ENCODE peak calls at places on chromosomes 3 and 15, in ten cellular contexts. One of them, this sample, is unnamed.

GRCh38 chr3:9204253-9205005 is 45.0 kb downstream of the SRGAP3 start:
- DNase-seq in colonic mucosa: no peak
- DNase-seq in coronary artery: no peak
- DNase-seq in HCT116: no peak
- DNase-seq in small intestine: peak
- DNase-seq in GM23338: peak
- DNase-seq in right cardiac atrium: no peak
- DNase-seq in left lung: no peak
- DNase-seq in effector memory CD4-positive, alpha-beta T cell: no peak
- DNase-seq in MM.1S: no peak
- DNase-seq in this sample: no peak

GRCh38 chr15:85551221-85551832 is 170.9 kb downstream of the AKAP13 start:
- DNase-seq in colonic mucosa: no peak
- DNase-seq in coronary artery: no peak
- DNase-seq in HCT116: no peak
- DNase-seq in small intestine: no peak
- DNase-seq in GM23338: no peak
- DNase-seq in right cardiac atrium: no peak
- DNase-seq in left lung: no peak
- DNase-seq in effector memory CD4-positive, alpha-beta T cell: no peak
- DNase-seq in MM.1S: no peak
- DNase-seq in this sample: no peak

GRCh38 chr15:69597061-69597592 is 144.5 kb downstream of the RPLP1 start:
- DNase-seq in colonic mucosa: no peak
- DNase-seq in coronary artery: no peak
- DNase-seq in HCT116: no peak
- DNase-seq in small intestine: no peak
- DNase-seq in GM23338: no peak
- DNase-seq in right cardiac atrium: no peak
- DNase-seq in left lung: no peak
- DNase-seq in effector memory CD4-positive, alpha-beta T cell: no peak
- DNase-seq in MM.1S: no peak
- DNase-seq in this sample: no peak

GRCh38 chr15:84001655-84002054 is 233.9 kb upstream of the GOLGA6L4 start:
- DNase-seq in colonic mucosa: no peak
- DNase-seq in coronary artery: no peak
- DNase-seq in HCT116: no peak
- DNase-seq in small intestine: no peak
- DNase-seq in GM23338: no peak
- DNase-seq in right cardiac atrium: no peak
- DNase-seq in left lung: no peak
- DNase-seq in effector memory CD4-positive, alpha-beta T cell: no peak
- DNase-seq in MM.1S: no peak
- DNase-seq in this sample: no peak

GRCh38 chr3:186976802-186977201 is 46.5 kb downstream of the ST6GAL1 start:
- DNase-seq in colonic mucosa: no peak
- DNase-seq in coronary artery: no peak
- DNase-seq in HCT116: no peak
- DNase-seq in small intestine: no peak
- DNase-seq in GM23338: no peak
- DNase-seq in right cardiac atrium: no peak
- DNase-seq in left lung: no peak
- DNase-seq in effector memory CD4-positive, alpha-beta T cell: no peak
- DNase-seq in MM.1S: no peak
- DNase-seq in this sample: no peak

GRCh38 chr3:89049119-89049518 is 58.3 kb upstream of the EPHA3 start:
- DNase-seq in colonic mucosa: no peak
- DNase-seq in coronary artery: no peak
- DNase-seq in HCT116: no peak
- DNase-seq in small intestine: no peak
- DNase-seq in GM23338: peak
- DNase-seq in right cardiac atrium: no peak
- DNase-seq in left lung: no peak
- DNase-seq in effector memory CD4-positive, alpha-beta T cell: no peak
- DNase-seq in MM.1S: no peak
- DNase-seq in this sample: no peak

GRCh38 chr15:58704155-58704825 is 45.2 kb downstream of the ADAM10 start:
- DNase-seq in colonic mucosa: no peak
- DNase-seq in coronary artery: no peak
- DNase-seq in HCT116: no peak
- DNase-seq in small intestine: no peak
- DNase-seq in GM23338: no peak
- DNase-seq in right cardiac atrium: no peak
- DNase-seq in left lung: no peak
- DNase-seq in effector memory CD4-positive, alpha-beta T cell: no peak
- DNase-seq in MM.1S: no peak
- DNase-seq in this sample: peak

GRCh38 chr3:29335438-29335837 is 54.6 kb downstream of the RBMS3 start:
- DNase-seq in colonic mucosa: peak
- DNase-seq in coronary artery: peak
- DNase-seq in HCT116: peak
- DNase-seq in small intestine: peak
- DNase-seq in GM23338: peak
- DNase-seq in right cardiac atrium: peak
- DNase-seq in left lung: peak
- DNase-seq in effector memory CD4-positive, alpha-beta T cell: no peak
- DNase-seq in MM.1S: no peak
- DNase-seq in this sample: peak

GRCh38 chr3:112672716-112673506 is 32.0 kb upstream of the CCDC80 start:
- DNase-seq in colonic mucosa: no peak
- DNase-seq in coronary artery: no peak
- DNase-seq in HCT116: no peak
- DNase-seq in small intestine: no peak
- DNase-seq in GM23338: no peak
- DNase-seq in right cardiac atrium: no peak
- DNase-seq in left lung: no peak
- DNase-seq in effector memory CD4-positive, alpha-beta T cell: no peak
- DNase-seq in MM.1S: no peak
- DNase-seq in this sample: no peak

GRCh38 chr3:112675349-112675748 is 34.4 kb upstream of the CCDC80 start:
- DNase-seq in colonic mucosa: no peak
- DNase-seq in coronary artery: no peak
- DNase-seq in HCT116: no peak
- DNase-seq in small intestine: no peak
- DNase-seq in GM23338: no peak
- DNase-seq in right cardiac atrium: no peak
- DNase-seq in left lung: no peak
- DNase-seq in effector memory CD4-positive, alpha-beta T cell: no peak
- DNase-seq in MM.1S: no peak
- DNase-seq in this sample: no peak

GRCh38 chr3:112675943-112676530 is 35.1 kb upstream of the CCDC80 start:
- DNase-seq in colonic mucosa: no peak
- DNase-seq in coronary artery: no peak
- DNase-seq in HCT116: no peak
- DNase-seq in small intestine: no peak
- DNase-seq in GM23338: no peak
- DNase-seq in right cardiac atrium: no peak
- DNase-seq in left lung: no peak
- DNase-seq in effector memory CD4-positive, alpha-beta T cell: no peak
- DNase-seq in MM.1S: no peak
- DNase-seq in this sample: no peak

GRCh38 chr3:112670824-112671223 is 29.9 kb upstream of the CCDC80 start:
- DNase-seq in colonic mucosa: no peak
- DNase-seq in coronary artery: no peak
- DNase-seq in HCT116: no peak
- DNase-seq in small intestine: peak
- DNase-seq in GM23338: no peak
- DNase-seq in right cardiac atrium: no peak
- DNase-seq in left lung: no peak
- DNase-seq in effector memory CD4-positive, alpha-beta T cell: no peak
- DNase-seq in MM.1S: no peak
- DNase-seq in this sample: no peak

DNA sequence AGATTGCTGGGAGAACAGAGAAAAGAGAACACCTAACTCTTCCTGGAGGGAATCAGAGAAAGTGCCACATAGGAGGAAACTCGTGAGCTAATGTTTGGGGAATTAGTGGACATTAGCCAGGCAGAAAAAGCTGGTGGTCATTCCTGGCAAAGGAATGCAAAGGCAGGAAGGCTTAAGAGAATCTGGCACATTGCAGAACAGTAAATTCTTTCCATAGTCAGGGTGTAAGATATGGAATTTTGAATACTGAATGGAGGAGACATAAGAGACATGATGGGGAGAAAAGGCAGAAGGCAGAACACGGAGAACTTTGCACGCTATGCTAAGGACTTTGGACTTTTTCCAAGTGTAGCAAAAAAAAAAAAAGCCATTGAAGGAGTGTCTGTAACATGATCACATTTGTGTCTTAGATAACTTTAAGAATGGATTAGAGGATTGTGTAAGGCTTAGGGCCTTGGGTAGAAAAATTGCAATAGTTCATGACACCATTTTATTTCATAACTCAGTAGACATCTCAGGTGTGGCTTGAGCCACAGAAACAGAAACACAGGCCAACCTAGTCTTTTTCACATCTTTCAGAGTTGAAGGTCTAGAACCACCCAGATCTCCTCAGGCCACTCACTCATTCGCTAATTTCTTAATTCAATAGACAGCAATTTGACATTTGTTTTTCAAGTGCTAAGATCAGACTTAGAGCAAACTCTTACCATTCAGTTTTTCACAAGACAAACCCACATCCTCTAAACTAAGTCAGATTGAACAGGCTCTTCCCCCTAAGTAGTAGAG is 31.2 kb upstream of the CCDC80 start:
- DNase-seq in colonic mucosa: no peak
- DNase-seq in coronary artery: no peak
- DNase-seq in HCT116: no peak
- DNase-seq in small intestine: peak
- DNase-seq in GM23338: no peak
- DNase-seq in right cardiac atrium: no peak
- DNase-seq in left lung: no peak
- DNase-seq in effector memory CD4-positive, alpha-beta T cell: no peak
- DNase-seq in MM.1S: no peak
- DNase-seq in this sample: peak
- H3K27ac ChIP-seq in colonic mucosa: no peak
- H3K27ac ChIP-seq in coronary artery: peak
- H3K27ac ChIP-seq in HCT116: no peak
- H3K27ac ChIP-seq in small intestine: peak
- H3K27ac ChIP-seq in GM23338: no peak
- H3K27ac ChIP-seq in right cardiac atrium: no peak
- H3K27ac ChIP-seq in left lung: peak
- H3K27ac ChIP-seq in effector memory CD4-positive, alpha-beta T cell: no peak
- H3K27ac ChIP-seq in MM.1S: no peak
- H3K27ac ChIP-seq in this sample: peak

DNA sequence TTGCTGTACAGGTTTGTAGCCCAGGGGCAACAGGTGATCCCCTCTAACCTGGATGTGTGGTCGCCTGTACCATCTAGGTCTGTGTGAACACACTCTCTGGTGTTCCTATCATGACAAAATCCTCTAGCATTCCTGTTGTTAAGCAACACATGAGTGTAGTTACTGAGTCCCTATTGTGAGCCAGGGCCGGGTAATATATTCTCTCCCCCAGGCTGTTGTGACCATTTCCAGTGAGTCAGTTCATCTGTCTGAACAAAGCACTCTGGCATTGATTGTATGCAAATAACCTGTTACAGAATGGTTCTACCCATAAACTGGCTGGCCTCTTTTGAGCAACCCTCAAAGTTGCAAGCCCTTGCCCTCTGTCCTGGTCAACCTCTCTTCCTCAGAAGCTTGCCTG is 2.6 kb upstream of the FLNB start:
- DNase-seq in colonic mucosa: no peak
- DNase-seq in coronary artery: no peak
- DNase-seq in HCT116: no peak
- DNase-seq in small intestine: no peak
- DNase-seq in GM23338: no peak
- DNase-seq in right cardiac atrium: no peak
- DNase-seq in left lung: no peak
- DNase-seq in effector memory CD4-positive, alpha-beta T cell: no peak
- DNase-seq in MM.1S: no peak
- DNase-seq in this sample: peak
- H3K27ac ChIP-seq in colonic mucosa: no peak
- H3K27ac ChIP-seq in coronary artery: no peak
- H3K27ac ChIP-seq in HCT116: no peak
- H3K27ac ChIP-seq in small intestine: no peak
- H3K27ac ChIP-seq in GM23338: no peak
- H3K27ac ChIP-seq in right cardiac atrium: no peak
- H3K27ac ChIP-seq in left lung: no peak
- H3K27ac ChIP-seq in effector memory CD4-positive, alpha-beta T cell: no peak
- H3K27ac ChIP-seq in MM.1S: no peak
- H3K27ac ChIP-seq in this sample: no peak

DNA sequence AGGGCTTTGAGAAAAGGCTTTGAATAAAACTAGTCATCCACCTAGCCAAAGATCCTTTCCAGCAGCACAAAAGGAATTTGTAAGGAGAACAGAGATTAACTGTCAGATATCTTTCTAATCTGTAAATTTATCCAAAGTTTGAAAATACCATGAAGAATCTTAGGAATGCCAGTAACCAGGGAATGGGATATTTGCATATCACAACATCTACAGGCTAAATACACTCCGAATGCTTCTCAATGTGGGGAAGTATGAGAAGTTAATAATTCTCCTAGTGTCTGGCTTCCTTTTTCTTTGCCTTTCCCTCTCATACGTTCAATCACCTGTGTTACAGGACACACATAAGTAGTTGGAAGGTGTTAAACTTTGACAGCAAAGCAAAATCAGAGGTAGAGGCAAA is 7.8 kb downstream of the ANAPC13 start:
- DNase-seq in colonic mucosa: no peak
- DNase-seq in coronary artery: no peak
- DNase-seq in HCT116: no peak
- DNase-seq in small intestine: no peak
- DNase-seq in GM23338: no peak
- DNase-seq in right cardiac atrium: no peak
- DNase-seq in left lung: no peak
- DNase-seq in effector memory CD4-positive, alpha-beta T cell: no peak
- DNase-seq in MM.1S: no peak
- DNase-seq in this sample: no peak
- H3K27ac ChIP-seq in colonic mucosa: no peak
- H3K27ac ChIP-seq in coronary artery: no peak
- H3K27ac ChIP-seq in HCT116: no peak
- H3K27ac ChIP-seq in small intestine: no peak
- H3K27ac ChIP-seq in GM23338: no peak
- H3K27ac ChIP-seq in right cardiac atrium: no peak
- H3K27ac ChIP-seq in left lung: peak
- H3K27ac ChIP-seq in effector memory CD4-positive, alpha-beta T cell: no peak
- H3K27ac ChIP-seq in MM.1S: no peak
- H3K27ac ChIP-seq in this sample: no peak

GRCh38 chr3:46954178-46954577 is 22.4 kb downstream of the CCDC12 start:
- DNase-seq in colonic mucosa: no peak
- DNase-seq in coronary artery: no peak
- DNase-seq in HCT116: no peak
- DNase-seq in small intestine: no peak
- DNase-seq in GM23338: no peak
- DNase-seq in right cardiac atrium: no peak
- DNase-seq in left lung: no peak
- DNase-seq in effector memory CD4-positive, alpha-beta T cell: no peak
- DNase-seq in MM.1S: no peak
- DNase-seq in this sample: no peak

GRCh38 chr3:46955801-46956259 is 20.7 kb downstream of the CCDC12 start:
- DNase-seq in colonic mucosa: no peak
- DNase-seq in coronary artery: no peak
- DNase-seq in HCT116: no peak
- DNase-seq in small intestine: no peak
- DNase-seq in GM23338: no peak
- DNase-seq in right cardiac atrium: no peak
- DNase-seq in left lung: no peak
- DNase-seq in effector memory CD4-positive, alpha-beta T cell: no peak
- DNase-seq in MM.1S: no peak
- DNase-seq in this sample: no peak

GRCh38 chr3:46952813-46953212 is 23.7 kb downstream of the CCDC12 start:
- DNase-seq in colonic mucosa: no peak
- DNase-seq in coronary artery: no peak
- DNase-seq in HCT116: no peak
- DNase-seq in small intestine: no peak
- DNase-seq in GM23338: no peak
- DNase-seq in right cardiac atrium: no peak
- DNase-seq in left lung: no peak
- DNase-seq in effector memory CD4-positive, alpha-beta T cell: no peak
- DNase-seq in MM.1S: no peak
- DNase-seq in this sample: no peak

GRCh38 chr3:46955157-46955556 is 21.4 kb downstream of the CCDC12 start:
- DNase-seq in colonic mucosa: no peak
- DNase-seq in coronary artery: no peak
- DNase-seq in HCT116: no peak
- DNase-seq in small intestine: no peak
- DNase-seq in GM23338: no peak
- DNase-seq in right cardiac atrium: no peak
- DNase-seq in left lung: no peak
- DNase-seq in effector memory CD4-positive, alpha-beta T cell: no peak
- DNase-seq in MM.1S: no peak
- DNase-seq in this sample: no peak

GRCh38 chr3:46953265-46954010 is 23.1 kb downstream of the CCDC12 start:
- DNase-seq in colonic mucosa: no peak
- DNase-seq in coronary artery: no peak
- DNase-seq in HCT116: no peak
- DNase-seq in small intestine: no peak
- DNase-seq in GM23338: no peak
- DNase-seq in right cardiac atrium: no peak
- DNase-seq in left lung: no peak
- DNase-seq in effector memory CD4-positive, alpha-beta T cell: peak
- DNase-seq in MM.1S: no peak
- DNase-seq in this sample: no peak
- H3K27ac ChIP-seq in colonic mucosa: peak
- H3K27ac ChIP-seq in coronary artery: no peak
- H3K27ac ChIP-seq in HCT116: no peak
- H3K27ac ChIP-seq in small intestine: no peak
- H3K27ac ChIP-seq in GM23338: no peak
- H3K27ac ChIP-seq in right cardiac atrium: peak
- H3K27ac ChIP-seq in left lung: peak
- H3K27ac ChIP-seq in effector memory CD4-positive, alpha-beta T cell: peak
- H3K27ac ChIP-seq in MM.1S: no peak
- H3K27ac ChIP-seq in this sample: no peak

This sample was measured in fibroblast of lung.